ENCODE peak calls at places on chromosomes 6 and 20, in nine cellular contexts. One of them, this sample, is unnamed. For H3K9me3, the result is how much of the 10 kb centered on the place peaks cover.

GRCh38 chr6:75791881-75792280 is 42.8 kb downstream of the MYO6 start:
- DNase-seq in transverse colon: no peak
- DNase-seq in prostate gland: no peak
- DNase-seq in spleen: no peak
- DNase-seq in endothelial cell of umbilical vein: peak
- DNase-seq in SK-N-SH: no peak
- DNase-seq in vagina: no peak
- DNase-seq in stomach: no peak
- DNase-seq in sigmoid colon: no peak
- DNase-seq in this sample: no peak

GRCh38 chr6:159981591-159982245 is 12.8 kb downstream of the IGF2R start:
- DNase-seq in transverse colon: peak
- DNase-seq in prostate gland: peak
- DNase-seq in spleen: peak
- DNase-seq in endothelial cell of umbilical vein: peak
- DNase-seq in SK-N-SH: no peak
- DNase-seq in vagina: no peak
- DNase-seq in stomach: peak
- DNase-seq in sigmoid colon: peak
- DNase-seq in this sample: no peak

GRCh38 chr6:89525786-89526562 is 93.0 kb downstream of the ANKRD6 start:
- DNase-seq in transverse colon: no peak
- DNase-seq in prostate gland: no peak
- DNase-seq in spleen: no peak
- DNase-seq in endothelial cell of umbilical vein: no peak
- DNase-seq in SK-N-SH: no peak
- DNase-seq in vagina: no peak
- DNase-seq in stomach: no peak
- DNase-seq in sigmoid colon: no peak
- DNase-seq in this sample: no peak

GRCh38 chr6:40960784-40961430 is 78.1 kb downstream of the UNC5CL start:
- DNase-seq in transverse colon: no peak
- DNase-seq in prostate gland: no peak
- DNase-seq in spleen: no peak
- DNase-seq in endothelial cell of umbilical vein: no peak
- DNase-seq in SK-N-SH: no peak
- DNase-seq in vagina: no peak
- DNase-seq in stomach: no peak
- DNase-seq in sigmoid colon: no peak
- DNase-seq in this sample: no peak

GRCh38 chr20:1341561-1342265 is 12.8 kb upstream of the SDCBP2 start:
- DNase-seq in transverse colon: no peak
- DNase-seq in prostate gland: no peak
- DNase-seq in spleen: peak
- DNase-seq in endothelial cell of umbilical vein: peak
- DNase-seq in SK-N-SH: no peak
- DNase-seq in vagina: no peak
- DNase-seq in stomach: no peak
- DNase-seq in sigmoid colon: no peak
- DNase-seq in this sample: no peak

GRCh38 chr20:23114018-23114417 is 27.9 kb upstream of the CD93 start:
- DNase-seq in transverse colon: no peak
- DNase-seq in prostate gland: no peak
- DNase-seq in spleen: peak
- DNase-seq in endothelial cell of umbilical vein: no peak
- DNase-seq in SK-N-SH: no peak
- DNase-seq in vagina: no peak
- DNase-seq in stomach: no peak
- DNase-seq in sigmoid colon: no peak
- DNase-seq in this sample: no peak

GRCh38 chr6:146127447-146128215 is 98.8 kb downstream of the GRM1 start:
- DNase-seq in transverse colon: no peak
- DNase-seq in prostate gland: no peak
- DNase-seq in spleen: no peak
- DNase-seq in endothelial cell of umbilical vein: no peak
- DNase-seq in SK-N-SH: no peak
- DNase-seq in vagina: no peak
- DNase-seq in stomach: no peak
- DNase-seq in sigmoid colon: no peak
- DNase-seq in this sample: no peak

GRCh38 chr6:111605100-111605748 is 454 bp downstream of the TRAF3IP2 start:
- DNase-seq in transverse colon: peak
- DNase-seq in prostate gland: peak
- DNase-seq in spleen: peak
- DNase-seq in endothelial cell of umbilical vein: peak
- DNase-seq in SK-N-SH: no peak
- DNase-seq in vagina: no peak
- DNase-seq in stomach: peak
- DNase-seq in sigmoid colon: peak
- DNase-seq in this sample: no peak

GRCh38 chr20:4717816-4718215 is 3.9 kb upstream of the PRND start:
- DNase-seq in transverse colon: no peak
- DNase-seq in prostate gland: no peak
- DNase-seq in spleen: no peak
- DNase-seq in endothelial cell of umbilical vein: no peak
- DNase-seq in SK-N-SH: no peak
- DNase-seq in vagina: no peak
- DNase-seq in stomach: no peak
- DNase-seq in sigmoid colon: no peak
- DNase-seq in this sample: peak

GRCh38 chr20:57435105-57435497 is 43.9 kb downstream of the RBM38 start:
- DNase-seq in transverse colon: no peak
- DNase-seq in prostate gland: no peak
- DNase-seq in spleen: no peak
- DNase-seq in endothelial cell of umbilical vein: no peak
- DNase-seq in SK-N-SH: no peak
- DNase-seq in vagina: no peak
- DNase-seq in stomach: no peak
- DNase-seq in sigmoid colon: no peak
- DNase-seq in this sample: no peak

GRCh38 chr6:5094327-5094726 is 9.2 kb downstream of the PPP1R3G start:
- DNase-seq in transverse colon: no peak
- DNase-seq in prostate gland: no peak
- DNase-seq in spleen: no peak
- DNase-seq in endothelial cell of umbilical vein: no peak
- DNase-seq in SK-N-SH: no peak
- DNase-seq in vagina: no peak
- DNase-seq in stomach: no peak
- DNase-seq in sigmoid colon: no peak
- DNase-seq in this sample: no peak

GRCh38 chr20:7195704-7196103 is 428.2 kb downstream of the BMP2 start:
- DNase-seq in transverse colon: no peak
- DNase-seq in prostate gland: no peak
- DNase-seq in spleen: no peak
- DNase-seq in endothelial cell of umbilical vein: peak
- DNase-seq in SK-N-SH: no peak
- DNase-seq in vagina: no peak
- DNase-seq in stomach: no peak
- DNase-seq in sigmoid colon: no peak
- DNase-seq in this sample: no peak

GRCh38 chr6:75201901-75202672 is 3.8 kb downstream of the COL12A1 start:
- DNase-seq in transverse colon: peak
- DNase-seq in prostate gland: no peak
- DNase-seq in spleen: peak
- DNase-seq in endothelial cell of umbilical vein: peak
- DNase-seq in SK-N-SH: peak
- DNase-seq in vagina: no peak
- DNase-seq in stomach: no peak
- DNase-seq in sigmoid colon: peak
- DNase-seq in this sample: no peak

GRCh38 chr6:157944983-157945931 is 36.4 kb upstream of the SYNJ2 start:
- DNase-seq in transverse colon: no peak
- DNase-seq in prostate gland: no peak
- DNase-seq in spleen: no peak
- DNase-seq in endothelial cell of umbilical vein: no peak
- DNase-seq in SK-N-SH: no peak
- DNase-seq in vagina: no peak
- DNase-seq in stomach: no peak
- DNase-seq in sigmoid colon: no peak
- DNase-seq in this sample: no peak

GRCh38 chr6:54206510-54206909 is 95.3 kb downstream of the MLIP start:
- DNase-seq in transverse colon: no peak
- DNase-seq in prostate gland: no peak
- DNase-seq in spleen: no peak
- DNase-seq in endothelial cell of umbilical vein: no peak
- DNase-seq in SK-N-SH: no peak
- DNase-seq in vagina: no peak
- DNase-seq in stomach: no peak
- DNase-seq in sigmoid colon: no peak
- DNase-seq in this sample: no peak

GRCh38 chr6:46129301-46129633 is 522 bp upstream of the ENPP4 start:
- DNase-seq in transverse colon: no peak
- DNase-seq in prostate gland: no peak
- DNase-seq in spleen: no peak
- DNase-seq in endothelial cell of umbilical vein: no peak
- DNase-seq in SK-N-SH: no peak
- DNase-seq in vagina: no peak
- DNase-seq in stomach: no peak
- DNase-seq in sigmoid colon: no peak
- DNase-seq in this sample: no peak

GRCh38 chr6:10401004-10401536 is 13.8 kb downstream of the TFAP2A start:
- DNase-seq in transverse colon: no peak
- DNase-seq in prostate gland: no peak
- DNase-seq in spleen: no peak
- DNase-seq in endothelial cell of umbilical vein: no peak
- DNase-seq in SK-N-SH: no peak
- DNase-seq in vagina: no peak
- DNase-seq in stomach: no peak
- DNase-seq in sigmoid colon: no peak
- DNase-seq in this sample: no peak

GRCh38 chr6:89221971-89222887 is 5.1 kb upstream of the GABRR1 start:
- DNase-seq in transverse colon: no peak
- DNase-seq in prostate gland: no peak
- DNase-seq in spleen: no peak
- DNase-seq in endothelial cell of umbilical vein: no peak
- DNase-seq in SK-N-SH: peak
- DNase-seq in vagina: no peak
- DNase-seq in stomach: no peak
- DNase-seq in sigmoid colon: no peak
- DNase-seq in this sample: no peak

GRCh38 chr20:13259921-13260320 is 38.8 kb downstream of the ISM1 start:
- DNase-seq in transverse colon: no peak
- DNase-seq in prostate gland: no peak
- DNase-seq in spleen: no peak
- DNase-seq in endothelial cell of umbilical vein: no peak
- DNase-seq in SK-N-SH: no peak
- DNase-seq in vagina: no peak
- DNase-seq in stomach: no peak
- DNase-seq in sigmoid colon: no peak
- DNase-seq in this sample: no peak

GRCh38 chr20:13105864-13106457 is 97.2 kb downstream of the SPTLC3 start:
- DNase-seq in transverse colon: no peak
- DNase-seq in prostate gland: no peak
- DNase-seq in spleen: no peak
- DNase-seq in endothelial cell of umbilical vein: peak
- DNase-seq in SK-N-SH: peak
- DNase-seq in vagina: no peak
- DNase-seq in stomach: no peak
- DNase-seq in sigmoid colon: no peak
- DNase-seq in this sample: no peak

DNA sequence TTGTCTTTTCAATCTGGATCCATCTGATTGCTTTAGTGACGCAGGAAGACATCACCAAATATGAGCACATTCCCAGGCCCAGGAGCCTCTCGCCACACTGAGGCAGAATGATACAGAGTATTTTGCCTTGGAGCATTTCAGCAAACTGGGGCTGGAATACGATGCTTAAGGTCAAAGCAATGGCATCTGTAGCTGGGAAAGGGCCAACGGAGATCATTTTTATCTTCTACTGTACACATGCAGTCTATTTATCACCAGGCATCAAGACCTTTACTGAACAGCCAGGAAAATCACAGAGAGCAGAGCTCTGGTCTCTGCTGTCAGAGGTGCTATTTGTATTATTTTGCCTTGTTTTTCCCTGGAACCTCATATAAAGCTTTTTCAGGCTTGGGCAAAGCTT is 655.3 kb downstream of the RNF144B start:
- DNase-seq in transverse colon: no peak
- DNase-seq in prostate gland: no peak
- DNase-seq in spleen: no peak
- DNase-seq in endothelial cell of umbilical vein: no peak
- DNase-seq in SK-N-SH: no peak
- DNase-seq in vagina: no peak
- DNase-seq in stomach: no peak
- DNase-seq in sigmoid colon: no peak
- DNase-seq in this sample: no peak
- TF ChIP-seq POLR2AphosphoS5 in transverse colon: no peak
- TF ChIP-seq POLR2AphosphoS5 in prostate gland: no peak
- TF ChIP-seq POLR2AphosphoS5 in spleen: no peak
- TF ChIP-seq POLR2AphosphoS5 in endothelial cell of umbilical vein: no peak
- TF ChIP-seq POLR2AphosphoS5 in SK-N-SH: no peak
- TF ChIP-seq POLR2AphosphoS5 in vagina: no peak
- TF ChIP-seq POLR2AphosphoS5 in stomach: no peak
- TF ChIP-seq POLR2AphosphoS5 in sigmoid colon: no peak
- TF ChIP-seq POLR2AphosphoS5 in this sample: no peak

DNA sequence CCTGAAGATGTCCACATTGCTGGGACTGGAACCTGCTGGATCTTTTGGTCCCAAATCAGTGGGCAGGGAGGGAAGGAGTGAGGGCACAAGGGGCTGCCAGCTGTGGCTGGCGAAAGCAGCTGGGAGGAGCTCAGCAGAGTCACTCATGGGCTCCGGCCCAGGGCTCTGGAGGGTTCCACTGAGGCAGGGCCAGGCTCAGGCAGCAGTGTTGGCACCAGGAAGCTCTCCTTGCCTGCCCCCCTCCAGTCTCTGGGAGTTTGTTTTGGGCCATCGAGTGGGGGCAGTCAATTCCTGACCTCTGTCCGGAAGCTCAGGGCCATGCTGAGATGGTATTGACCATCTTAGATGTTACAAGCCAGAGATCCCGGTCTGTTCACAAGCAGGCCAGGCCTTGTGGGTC is 39.1 kb upstream of the IRF4 start:
- DNase-seq in transverse colon: no peak
- DNase-seq in prostate gland: no peak
- DNase-seq in spleen: no peak
- DNase-seq in endothelial cell of umbilical vein: no peak
- DNase-seq in SK-N-SH: no peak
- DNase-seq in vagina: no peak
- DNase-seq in stomach: no peak
- DNase-seq in sigmoid colon: peak
- DNase-seq in this sample: no peak
- H3K9me3 ChIP-seq in transverse colon: under half
- H3K9me3 ChIP-seq in prostate gland: under half
- H3K9me3 ChIP-seq in spleen: under half
- H3K9me3 ChIP-seq in endothelial cell of umbilical vein: under half
- H3K9me3 ChIP-seq in SK-N-SH: under half
- H3K9me3 ChIP-seq in vagina: under half
- H3K9me3 ChIP-seq in stomach: under half
- H3K9me3 ChIP-seq in sigmoid colon: under half
- H3K9me3 ChIP-seq in this sample: under half

GRCh38 chr20:43942213-43942590 is 27.6 kb downstream of the TOX2 start:
- DNase-seq in transverse colon: no peak
- DNase-seq in prostate gland: no peak
- DNase-seq in spleen: no peak
- DNase-seq in endothelial cell of umbilical vein: no peak
- DNase-seq in SK-N-SH: no peak
- DNase-seq in vagina: no peak
- DNase-seq in stomach: no peak
- DNase-seq in sigmoid colon: no peak
- DNase-seq in this sample: no peak
- H3K27ac ChIP-seq in transverse colon: peak
- H3K27ac ChIP-seq in prostate gland: no peak
- H3K27ac ChIP-seq in spleen: peak
- H3K27ac ChIP-seq in endothelial cell of umbilical vein: peak
- H3K27ac ChIP-seq in SK-N-SH: peak
- H3K27ac ChIP-seq in vagina: no peak
- H3K27ac ChIP-seq in stomach: peak
- H3K27ac ChIP-seq in sigmoid colon: no peak
- H3K27ac ChIP-seq in this sample: peak

GRCh38 chr20:39574061-39574460 is 611.9 kb downstream of the DHX35 start:
- DNase-seq in transverse colon: no peak
- DNase-seq in prostate gland: no peak
- DNase-seq in spleen: no peak
- DNase-seq in endothelial cell of umbilical vein: peak
- DNase-seq in SK-N-SH: no peak
- DNase-seq in vagina: no peak
- DNase-seq in stomach: no peak
- DNase-seq in sigmoid colon: no peak
- DNase-seq in this sample: no peak
- TF ChIP-seq POLR2AphosphoS5 in transverse colon: no peak
- TF ChIP-seq POLR2AphosphoS5 in prostate gland: no peak
- TF ChIP-seq POLR2AphosphoS5 in spleen: no peak
- TF ChIP-seq POLR2AphosphoS5 in endothelial cell of umbilical vein: no peak
- TF ChIP-seq POLR2AphosphoS5 in SK-N-SH: no peak
- TF ChIP-seq POLR2AphosphoS5 in vagina: no peak
- TF ChIP-seq POLR2AphosphoS5 in stomach: no peak
- TF ChIP-seq POLR2AphosphoS5 in sigmoid colon: no peak
- TF ChIP-seq POLR2AphosphoS5 in this sample: no peak

This sample was measured in SK-N-MC.